ENCODE peak calls at places on chromosomes 7 and 10, in ten cellular contexts. One of them, this sample, is unnamed.

GRCh38 chr10:91349381-91349780 is 60.8 kb upstream of the HECTD2 start:
- DNase-seq in astrocyte of the spinal cord: peak
- DNase-seq in breast epithelium: peak
- DNase-seq in lower leg skin: no peak
- DNase-seq in brain microvascular endothelial cell: peak
- DNase-seq in psoas muscle: peak
- DNase-seq in mesendoderm: peak
- DNase-seq in IMR-90: peak
- DNase-seq in cardiac muscle cell: peak
- DNase-seq in lower lobe of right lung: no peak
- DNase-seq in this sample: peak

GRCh38 chr7:144818516-144818915 is 17.3 kb downstream of the TPK1 start:
- DNase-seq in astrocyte of the spinal cord: peak
- DNase-seq in breast epithelium: no peak
- DNase-seq in lower leg skin: no peak
- DNase-seq in brain microvascular endothelial cell: peak
- DNase-seq in psoas muscle: no peak
- DNase-seq in mesendoderm: no peak
- DNase-seq in IMR-90: no peak
- DNase-seq in cardiac muscle cell: no peak
- DNase-seq in lower lobe of right lung: no peak
- DNase-seq in this sample: no peak

GRCh38 chr10:62093863-62094291 is 174.8 kb downstream of the RTKN2 start:
- DNase-seq in astrocyte of the spinal cord: peak
- DNase-seq in breast epithelium: no peak
- DNase-seq in lower leg skin: no peak
- DNase-seq in brain microvascular endothelial cell: peak
- DNase-seq in psoas muscle: no peak
- DNase-seq in mesendoderm: peak
- DNase-seq in IMR-90: peak
- DNase-seq in cardiac muscle cell: no peak
- DNase-seq in lower lobe of right lung: no peak
- DNase-seq in this sample: peak

GRCh38 chr10:484925-485661 is 204.4 kb downstream of the DIP2C start:
- DNase-seq in astrocyte of the spinal cord: peak
- DNase-seq in breast epithelium: no peak
- DNase-seq in lower leg skin: peak
- DNase-seq in brain microvascular endothelial cell: peak
- DNase-seq in psoas muscle: no peak
- DNase-seq in mesendoderm: no peak
- DNase-seq in IMR-90: no peak
- DNase-seq in cardiac muscle cell: no peak
- DNase-seq in lower lobe of right lung: no peak
- DNase-seq in this sample: no peak

GRCh38 chr7:35260254-35260653 is 6.4 kb upstream of the TBX20 start:
- DNase-seq in astrocyte of the spinal cord: no peak
- DNase-seq in breast epithelium: no peak
- DNase-seq in lower leg skin: no peak
- DNase-seq in brain microvascular endothelial cell: no peak
- DNase-seq in psoas muscle: no peak
- DNase-seq in mesendoderm: no peak
- DNase-seq in IMR-90: no peak
- DNase-seq in cardiac muscle cell: no peak
- DNase-seq in lower lobe of right lung: no peak
- DNase-seq in this sample: no peak

GRCh38 chr7:88429382-88429781 is 122.7 kb upstream of the STEAP4 start:
- DNase-seq in astrocyte of the spinal cord: no peak
- DNase-seq in breast epithelium: no peak
- DNase-seq in lower leg skin: no peak
- DNase-seq in brain microvascular endothelial cell: no peak
- DNase-seq in psoas muscle: no peak
- DNase-seq in mesendoderm: no peak
- DNase-seq in IMR-90: no peak
- DNase-seq in cardiac muscle cell: no peak
- DNase-seq in lower lobe of right lung: no peak
- DNase-seq in this sample: no peak

GRCh38 chr7:95180-95862 is 97.0 kb upstream of the FAM20C start:
- DNase-seq in astrocyte of the spinal cord: peak
- DNase-seq in breast epithelium: no peak
- DNase-seq in lower leg skin: no peak
- DNase-seq in brain microvascular endothelial cell: no peak
- DNase-seq in psoas muscle: no peak
- DNase-seq in mesendoderm: no peak
- DNase-seq in IMR-90: peak
- DNase-seq in cardiac muscle cell: no peak
- DNase-seq in lower lobe of right lung: no peak
- DNase-seq in this sample: no peak

GRCh38 chr10:43203491-43204393 is 63.1 kb downstream of the RASGEF1A start:
- DNase-seq in astrocyte of the spinal cord: no peak
- DNase-seq in breast epithelium: peak
- DNase-seq in lower leg skin: peak
- DNase-seq in brain microvascular endothelial cell: no peak
- DNase-seq in psoas muscle: peak
- DNase-seq in mesendoderm: peak
- DNase-seq in IMR-90: no peak
- DNase-seq in cardiac muscle cell: peak
- DNase-seq in lower lobe of right lung: peak
- DNase-seq in this sample: no peak

GRCh38 chr7:157539521-157539920 is 202.7 kb downstream of the DNAJB6 start:
- DNase-seq in astrocyte of the spinal cord: no peak
- DNase-seq in breast epithelium: no peak
- DNase-seq in lower leg skin: no peak
- DNase-seq in brain microvascular endothelial cell: no peak
- DNase-seq in psoas muscle: no peak
- DNase-seq in mesendoderm: no peak
- DNase-seq in IMR-90: no peak
- DNase-seq in cardiac muscle cell: no peak
- DNase-seq in lower lobe of right lung: peak
- DNase-seq in this sample: no peak

GRCh38 chr7:33831389-33832118 is 73.8 kb upstream of the BMPER start:
- DNase-seq in astrocyte of the spinal cord: no peak
- DNase-seq in breast epithelium: peak
- DNase-seq in lower leg skin: peak
- DNase-seq in brain microvascular endothelial cell: no peak
- DNase-seq in psoas muscle: peak
- DNase-seq in mesendoderm: no peak
- DNase-seq in IMR-90: no peak
- DNase-seq in cardiac muscle cell: no peak
- DNase-seq in lower lobe of right lung: no peak
- DNase-seq in this sample: no peak

GRCh38 chr10:44961931-44962750 is 2.5 kb downstream of the RASSF4 start:
- DNase-seq in astrocyte of the spinal cord: no peak
- DNase-seq in breast epithelium: no peak
- DNase-seq in lower leg skin: peak
- DNase-seq in brain microvascular endothelial cell: no peak
- DNase-seq in psoas muscle: no peak
- DNase-seq in mesendoderm: no peak
- DNase-seq in IMR-90: no peak
- DNase-seq in cardiac muscle cell: no peak
- DNase-seq in lower lobe of right lung: no peak
- DNase-seq in this sample: no peak

GRCh38 chr10:124227306-124228016 is 134.1 kb upstream of the CHST15 start:
- DNase-seq in astrocyte of the spinal cord: no peak
- DNase-seq in breast epithelium: no peak
- DNase-seq in lower leg skin: no peak
- DNase-seq in brain microvascular endothelial cell: no peak
- DNase-seq in psoas muscle: no peak
- DNase-seq in mesendoderm: no peak
- DNase-seq in IMR-90: no peak
- DNase-seq in cardiac muscle cell: no peak
- DNase-seq in lower lobe of right lung: no peak
- DNase-seq in this sample: no peak

GRCh38 chr10:47036771-47037170 is 125.5 kb downstream of the PTPN20 start:
- DNase-seq in astrocyte of the spinal cord: no peak
- DNase-seq in breast epithelium: no peak
- DNase-seq in lower leg skin: peak
- DNase-seq in brain microvascular endothelial cell: no peak
- DNase-seq in psoas muscle: no peak
- DNase-seq in mesendoderm: no peak
- DNase-seq in IMR-90: no peak
- DNase-seq in cardiac muscle cell: no peak
- DNase-seq in lower lobe of right lung: no peak
- DNase-seq in this sample: no peak

GRCh38 chr10:54487743-54488142 is 313.3 kb downstream of the PCDH15 start:
- DNase-seq in astrocyte of the spinal cord: no peak
- DNase-seq in breast epithelium: no peak
- DNase-seq in lower leg skin: no peak
- DNase-seq in brain microvascular endothelial cell: no peak
- DNase-seq in psoas muscle: no peak
- DNase-seq in mesendoderm: no peak
- DNase-seq in IMR-90: no peak
- DNase-seq in cardiac muscle cell: no peak
- DNase-seq in lower lobe of right lung: no peak
- DNase-seq in this sample: no peak

DNA sequence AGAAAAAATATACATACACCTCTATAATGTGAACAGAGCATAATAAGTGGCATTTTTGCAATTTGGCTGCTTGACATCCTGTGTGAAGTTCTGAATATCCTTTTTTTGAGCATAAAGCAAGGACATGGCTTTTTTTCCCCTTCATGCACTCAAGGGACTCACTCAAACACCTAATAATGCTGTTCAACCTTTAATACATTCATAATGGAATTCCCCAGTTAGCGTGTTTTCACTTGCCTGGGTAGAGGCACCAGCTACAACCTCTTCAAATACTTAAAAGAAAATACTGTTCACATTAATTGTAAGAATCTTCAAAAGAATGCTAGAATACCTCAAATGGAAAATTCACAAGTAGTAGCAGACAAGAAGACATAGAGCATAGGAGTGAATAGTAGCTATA is 316.8 kb downstream of the PCDH15 start:
- DNase-seq in astrocyte of the spinal cord: no peak
- DNase-seq in breast epithelium: no peak
- DNase-seq in lower leg skin: no peak
- DNase-seq in brain microvascular endothelial cell: no peak
- DNase-seq in psoas muscle: no peak
- DNase-seq in mesendoderm: no peak
- DNase-seq in IMR-90: no peak
- DNase-seq in cardiac muscle cell: no peak
- DNase-seq in lower lobe of right lung: no peak
- DNase-seq in this sample: no peak
- H3K4me3 ChIP-seq in astrocyte of the spinal cord: no peak
- H3K4me3 ChIP-seq in breast epithelium: no peak
- H3K4me3 ChIP-seq in lower leg skin: no peak
- H3K4me3 ChIP-seq in brain microvascular endothelial cell: no peak
- H3K4me3 ChIP-seq in psoas muscle: no peak
- H3K4me3 ChIP-seq in mesendoderm: no peak
- H3K4me3 ChIP-seq in IMR-90: no peak
- H3K4me3 ChIP-seq in cardiac muscle cell: no peak
- H3K4me3 ChIP-seq in lower lobe of right lung: no peak
- H3K4me3 ChIP-seq in this sample: no peak

DNA sequence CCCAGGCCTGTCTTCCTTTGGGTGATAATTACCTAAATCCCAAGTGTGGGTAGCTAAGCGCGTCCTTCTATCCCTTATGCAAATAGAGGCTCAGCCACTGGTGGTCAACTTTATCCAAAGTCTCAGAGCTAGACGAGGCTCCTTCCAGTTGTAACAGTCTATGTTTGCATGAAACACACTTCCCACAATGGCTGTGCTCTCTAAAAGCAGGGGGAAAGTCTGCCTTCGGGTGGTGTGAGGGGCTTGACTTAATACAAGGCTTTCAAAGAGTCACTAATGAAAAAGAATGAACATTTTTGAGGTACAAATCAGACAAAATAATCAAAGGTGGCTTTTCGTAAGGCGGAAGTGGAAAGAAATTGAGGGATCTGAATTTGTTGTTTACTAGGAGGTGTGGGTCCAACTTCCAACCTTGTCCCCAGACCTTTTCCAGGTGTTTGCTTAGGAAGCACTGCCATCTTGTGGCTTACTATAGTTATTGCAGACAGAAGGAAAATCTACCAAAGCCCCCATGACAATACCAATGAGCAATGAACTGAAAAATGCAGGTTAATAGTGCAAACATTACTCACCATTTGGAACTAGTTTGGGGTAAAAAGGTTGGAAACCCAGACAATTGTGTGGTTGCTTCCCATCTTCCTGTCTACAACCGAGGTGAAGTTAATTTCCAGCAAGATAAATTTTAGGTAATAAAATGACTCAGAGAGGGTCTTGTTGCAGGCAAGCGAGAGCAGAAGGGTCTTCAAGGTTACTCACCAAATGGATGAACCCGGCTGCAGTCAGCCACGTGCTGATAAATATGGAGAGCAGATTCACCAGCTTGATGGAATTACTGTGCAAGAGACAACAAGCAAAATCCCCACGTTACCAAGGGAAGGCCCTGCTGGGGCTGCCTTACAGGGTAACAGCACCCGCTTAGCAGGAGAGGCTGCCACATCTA is 525.7 kb downstream of the KCNMA1 start:
- DNase-seq in astrocyte of the spinal cord: peak
- DNase-seq in breast epithelium: no peak
- DNase-seq in lower leg skin: no peak
- DNase-seq in brain microvascular endothelial cell: peak
- DNase-seq in psoas muscle: no peak
- DNase-seq in mesendoderm: peak
- DNase-seq in IMR-90: peak
- DNase-seq in cardiac muscle cell: peak
- DNase-seq in lower lobe of right lung: no peak
- DNase-seq in this sample: peak
- H3K4me3 ChIP-seq in astrocyte of the spinal cord: no peak
- H3K4me3 ChIP-seq in breast epithelium: no peak
- H3K4me3 ChIP-seq in lower leg skin: no peak
- H3K4me3 ChIP-seq in brain microvascular endothelial cell: no peak
- H3K4me3 ChIP-seq in psoas muscle: no peak
- H3K4me3 ChIP-seq in mesendoderm: no peak
- H3K4me3 ChIP-seq in IMR-90: no peak
- H3K4me3 ChIP-seq in cardiac muscle cell: no peak
- H3K4me3 ChIP-seq in lower lobe of right lung: no peak
- H3K4me3 ChIP-seq in this sample: no peak

DNA sequence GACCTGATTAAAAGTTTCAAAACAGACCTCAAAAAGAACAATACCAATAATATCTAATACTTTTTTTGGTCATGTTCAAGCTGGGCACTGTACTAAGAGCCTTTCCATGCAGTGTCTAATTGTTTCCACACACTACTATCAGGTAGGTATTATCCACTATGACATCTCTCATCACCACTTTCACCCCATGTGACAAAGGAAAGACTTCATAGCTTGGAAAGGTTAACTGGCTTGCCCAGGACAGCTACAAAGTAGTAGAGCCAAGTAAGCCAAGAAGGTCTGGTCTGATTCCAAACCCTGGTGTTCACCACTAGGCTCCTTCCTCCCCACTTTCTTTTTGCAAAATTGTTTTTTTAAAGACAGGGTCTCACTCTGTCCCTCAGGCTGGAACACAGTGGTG is 400.5 kb downstream of the KCNMA1 start:
- DNase-seq in astrocyte of the spinal cord: no peak
- DNase-seq in breast epithelium: no peak
- DNase-seq in lower leg skin: no peak
- DNase-seq in brain microvascular endothelial cell: no peak
- DNase-seq in psoas muscle: no peak
- DNase-seq in mesendoderm: no peak
- DNase-seq in IMR-90: no peak
- DNase-seq in cardiac muscle cell: no peak
- DNase-seq in lower lobe of right lung: no peak
- DNase-seq in this sample: no peak
- H3K4me3 ChIP-seq in astrocyte of the spinal cord: no peak
- H3K4me3 ChIP-seq in breast epithelium: no peak
- H3K4me3 ChIP-seq in lower leg skin: no peak
- H3K4me3 ChIP-seq in brain microvascular endothelial cell: no peak
- H3K4me3 ChIP-seq in psoas muscle: no peak
- H3K4me3 ChIP-seq in mesendoderm: no peak
- H3K4me3 ChIP-seq in IMR-90: no peak
- H3K4me3 ChIP-seq in cardiac muscle cell: no peak
- H3K4me3 ChIP-seq in lower lobe of right lung: no peak
- H3K4me3 ChIP-seq in this sample: no peak

GRCh38 chr7:151351967-151352366 is 10.4 kb downstream of the NUB1 start:
- DNase-seq in astrocyte of the spinal cord: no peak
- DNase-seq in breast epithelium: no peak
- DNase-seq in lower leg skin: no peak
- DNase-seq in brain microvascular endothelial cell: no peak
- DNase-seq in psoas muscle: no peak
- DNase-seq in mesendoderm: no peak
- DNase-seq in IMR-90: no peak
- DNase-seq in cardiac muscle cell: no peak
- DNase-seq in lower lobe of right lung: no peak
- DNase-seq in this sample: no peak
- H3K4me3 ChIP-seq in astrocyte of the spinal cord: no peak
- H3K4me3 ChIP-seq in breast epithelium: no peak
- H3K4me3 ChIP-seq in lower leg skin: no peak
- H3K4me3 ChIP-seq in brain microvascular endothelial cell: no peak
- H3K4me3 ChIP-seq in psoas muscle: no peak
- H3K4me3 ChIP-seq in mesendoderm: no peak
- H3K4me3 ChIP-seq in IMR-90: no peak
- H3K4me3 ChIP-seq in cardiac muscle cell: no peak
- H3K4me3 ChIP-seq in lower lobe of right lung: no peak
- H3K4me3 ChIP-seq in this sample: no peak